ENCODE peak calls at places on chromosome 6, in five cellular contexts. L is right lobe of liver, K is HCT116, R is ovary, T is uterus. E is an unnamed sample.

GRCh38 chr6:23055523-23055922 is 486.2 kb downstream of the HDGFL1 start:
- DNase-seq in R (no peak), K (no peak), T (no peak), L (no peak), E (no peak)

GRCh38 chr6:151067684-151068596 is 171.8 kb upstream of the AKAP12 start:
- DNase-seq in R (peak; percentile 76), K (peak; percentile 98), T (peak; percentile 73), L (peak; percentile 88), E (no peak)

GRCh38 chr6:132962936-132963579 is 148.7 kb downstream of the RPS12 start:
- DNase-seq in T (peak; percentile 35), R (peak; percentile 59), L (peak; percentile 75), K (peak; percentile 62), E (peak; percentile 2)

GRCh38 chr6:112800916-112801315 is 453.8 kb downstream of the RFPL4B start:
- DNase-seq in L (no peak), K (no peak), T (no peak), R (no peak), E (no peak)

GRCh38 chr6:47307362-47308222 is 2.1 kb downstream of the TNFRSF21 start:
- DNase-seq in L (no peak), R (no peak), K (no peak), T (no peak), E (no peak)

GRCh38 chr6:35058827-35059522 is 82.2 kb downstream of the TCP11 start:
- DNase-seq in L (no peak), R (no peak), K (no peak), T (no peak), E (no peak)

GRCh38 chr6:54041239-54041638 is 70.0 kb upstream of the MLIP start:
- DNase-seq in R (no peak), T (no peak), K (no peak), L (no peak), E (no peak)

GRCh38 chr6:4374231-4374630 is 238.9 kb upstream of the ECI2 start:
- DNase-seq in R (no peak), T (no peak), L (no peak), K (no peak), E (no peak)

GRCh38 chr6:131893198-131893597 is 58.0 kb downstream of the CCN2 start:
- DNase-seq in L (no peak), K (no peak), R (no peak), T (no peak), E (no peak)

GRCh38 chr6:44251576-44252524 is 4.9 kb downstream of the HSP90AB1 start:
- DNase-seq in T (no peak), R (no peak), L (no peak), K (no peak), E (no peak)

GRCh38 chr6:52975580-52975979 is 19.5 kb downstream of the GSTA4 start:
- DNase-seq in T (no peak), R (no peak), K (no peak), L (no peak), E (no peak)

GRCh38 chr6:43673444-43674063 is 14.0 kb downstream of the MRPS18A start:
- DNase-seq in L (no peak), K (no peak), T (no peak), R (no peak), E (no peak)

GRCh38 chr6:118456982-118457381 is 91.1 kb upstream of the PLN start:
- DNase-seq in T (no peak), R (no peak), L (no peak), K (no peak), E (no peak)

GRCh38 chr6:169171951-169172350 is 81.7 kb downstream of the THBS2 start:
- DNase-seq in L (no peak), K (no peak), R (no peak), T (no peak), E (no peak)

GRCh38 chr6:71375676-71376075 is 87.1 kb downstream of the OGFRL1 start:
- DNase-seq in R (no peak), K (no peak), T (no peak), L (no peak), E (no peak)

GRCh38 chr6:5994234-5994998 is 12.3 kb downstream of the NRN1 start:
- DNase-seq in L (no peak), T (no peak), K (no peak), R (no peak), E (no peak)

GRCh38 chr6:125415921-125416320 is 114.2 kb upstream of the HDDC2 start:
- DNase-seq in K (no peak), L (no peak), T (no peak), R (no peak), E (no peak)

GRCh38 chr6:35474129-35474977 is 6.2 kb downstream of the RPL10A start:
- DNase-seq in T (no peak), R (no peak), L (no peak), K (no peak), E (no peak)

GRCh38 chr6:146912730-146913680 is 291.2 kb upstream of the STXBP5 start:
- DNase-seq in K (no peak), T (no peak), R (no peak), L (no peak), E (no peak)

GRCh38 chr6:16762547-16763477 is 1.6 kb upstream of the ATXN1 start:
- DNase-seq in L (peak; percentile 59), T (peak; percentile 61), K (peak; percentile 83), R (peak; percentile 54), E (peak; percentile 62)

GRCh38 chr6:44561832-44562496 is 174.5 kb downstream of the CDC5L start:
- DNase-seq in L (no peak), R (no peak), T (no peak), K (no peak), E (no peak)

GRCh38 chr6:15879372-15880261 is 216.8 kb upstream of the DTNBP1 start:
- DNase-seq in K (no peak), L (peak; percentile 46), R (peak; percentile 54), T (peak; percentile 54), E (no peak)

GRCh38 chr6:28235912-28236452 is 10.9 kb downstream of the ZSCAN9 start:
- DNase-seq in K (no peak), L (no peak), R (no peak), T (no peak), E (no peak)

GRCh38 chr6:101776919-101777350 is 383.4 kb downstream of the GRIK2 start:
- DNase-seq in L (no peak), T (no peak), R (no peak), K (no peak), E (no peak)

GRCh38 chr6:57159127-57159526 is 13.0 kb upstream of the BAG2 start:
- DNase-seq in L (no peak), R (no peak), T (no peak), K (no peak), E (no peak)

DNA sequence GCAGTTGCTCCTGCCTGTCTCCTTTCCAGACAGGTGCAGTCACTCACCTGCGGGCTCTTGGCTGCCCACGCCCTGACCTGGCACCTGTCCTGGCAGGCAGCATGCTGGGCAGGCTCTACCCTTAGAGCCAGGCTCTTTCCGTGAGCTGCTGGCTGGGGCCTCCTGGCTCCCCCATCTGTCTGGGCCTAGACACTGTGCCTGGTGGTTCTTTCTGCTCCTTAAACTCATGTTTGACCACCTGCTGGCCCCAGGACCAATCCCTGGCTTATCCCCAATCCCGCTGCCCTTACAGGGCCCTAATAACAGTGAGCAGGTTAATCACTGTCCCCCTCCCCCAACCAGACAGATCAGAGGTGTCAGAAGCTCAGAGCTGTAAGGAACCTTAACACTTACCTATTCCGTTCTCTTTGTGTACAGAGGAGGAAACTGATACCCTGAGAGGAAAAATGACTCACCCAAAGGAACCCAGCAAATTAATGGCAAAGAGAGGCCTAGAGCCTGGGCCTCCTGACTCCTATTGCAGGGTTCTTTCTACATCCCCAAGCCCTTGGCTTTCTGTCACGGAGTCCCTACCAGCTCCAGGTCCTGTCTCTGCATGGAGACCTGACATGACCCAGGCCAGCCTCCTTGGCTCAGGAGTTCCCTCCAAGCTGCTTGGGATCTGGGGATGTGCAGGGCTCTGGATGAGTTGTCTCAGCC is 54.7 kb downstream of the RAB44 start:
- DNase-seq in L (no peak), R (no peak), K (no peak), T (no peak), E (no peak)
- TF ChIP-seq POLR2A in L (no peak), R (no peak), K (no peak), T (no peak), E (no peak)

DNA sequence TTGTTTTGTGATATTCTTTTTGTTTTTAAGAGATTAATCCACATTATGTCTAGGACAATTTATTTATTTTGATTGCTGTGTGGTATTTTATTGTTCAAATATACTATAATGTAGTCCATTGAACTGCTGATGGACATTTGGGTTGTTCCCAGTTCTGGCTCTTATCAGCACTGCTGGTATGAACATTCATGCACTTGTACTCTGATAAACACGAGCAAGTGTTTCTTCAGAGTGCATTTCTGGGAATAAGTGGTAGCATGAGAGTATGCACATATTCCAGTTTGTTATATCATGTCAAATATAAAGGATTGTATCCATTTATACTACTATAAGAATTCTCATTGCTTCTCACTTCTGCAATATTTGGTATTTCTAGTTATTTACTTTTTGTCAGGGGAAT is 7.1 kb downstream of the CALHM6 start:
- DNase-seq in L (no peak), T (no peak), R (no peak), K (no peak), E (no peak)
- TF ChIP-seq POLR2A in L (no peak), T (no peak), R (no peak), K (no peak), E (no peak)

DNA sequence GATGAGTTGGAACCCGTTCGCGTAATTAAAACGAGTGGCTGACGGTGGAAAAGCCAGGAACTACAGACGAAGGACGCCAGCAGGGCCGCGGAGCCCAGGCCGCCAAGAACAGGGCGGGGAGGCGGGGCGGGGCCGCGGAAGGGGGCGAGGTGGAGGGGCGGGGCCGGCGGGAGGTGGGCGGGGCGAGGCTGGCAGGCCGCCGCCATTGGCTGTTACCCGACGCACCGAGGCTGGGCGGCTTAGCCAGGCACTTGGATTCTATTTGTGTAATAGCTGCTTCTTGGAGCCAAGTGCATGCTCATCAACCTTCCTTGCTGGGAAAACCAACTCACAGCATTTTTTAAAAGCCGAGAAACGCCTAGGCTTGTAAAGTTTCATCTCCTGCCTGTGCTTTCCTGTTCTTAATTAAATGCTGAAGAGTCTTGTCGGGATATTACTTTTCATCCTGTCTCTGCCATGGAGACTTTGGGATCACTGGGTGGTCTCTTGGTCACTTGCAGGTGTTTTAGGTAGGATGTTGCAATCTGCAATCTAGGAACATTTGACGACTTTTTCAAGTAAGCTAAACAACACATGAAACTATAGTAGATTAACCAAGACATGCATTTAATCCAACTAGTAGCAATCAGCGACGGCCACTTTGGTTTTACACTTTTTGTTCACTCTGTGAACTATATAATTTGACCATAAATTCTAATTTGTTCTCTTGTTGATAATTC is 245.0 kb downstream of the ARID1B start:
- DNase-seq in T (peak; percentile 90), K (peak; percentile 31), L (peak; percentile 91), R (peak; percentile 90), E (peak; percentile 63)
- TF ChIP-seq POLR2A in T (no peak), K (peak; percentile 28), L (no peak), R (no peak), E (peak; percentile 39)

DNA sequence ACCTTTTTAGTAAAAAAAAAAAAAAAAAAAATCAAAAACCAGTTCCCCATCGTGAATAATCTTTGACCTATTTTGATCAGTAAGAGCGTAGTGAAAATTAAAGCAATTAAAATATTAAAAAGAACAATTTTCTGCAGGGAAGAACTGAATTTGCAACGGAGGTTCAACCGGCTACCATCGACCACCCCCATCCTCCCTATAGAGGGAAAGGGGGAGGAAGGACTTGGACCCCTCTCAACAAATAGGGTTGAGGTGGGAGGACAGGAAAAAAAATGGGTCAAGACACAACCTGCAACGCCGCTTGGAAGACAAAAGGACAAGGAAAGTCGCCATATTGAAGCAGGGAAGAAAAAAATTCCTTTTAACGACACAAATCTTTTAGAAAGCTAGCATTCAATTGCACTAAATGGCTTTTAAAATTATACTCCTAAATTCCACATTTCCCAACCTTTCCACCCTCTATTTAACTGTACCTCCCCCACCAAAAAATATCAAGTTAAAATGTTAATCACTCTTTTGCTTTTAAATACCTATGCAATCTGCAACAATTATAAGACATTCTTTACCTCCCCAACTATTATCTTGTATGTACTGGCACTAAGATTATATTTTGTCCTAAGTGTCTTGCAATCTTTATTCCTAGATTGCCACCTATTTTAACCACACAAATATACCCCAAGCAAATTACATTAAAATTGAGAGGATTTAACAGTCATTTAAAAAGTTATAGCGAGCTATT is 1.7 kb downstream of the PPP1R10 start:
- DNase-seq in T (peak; percentile 53), K (peak; percentile 75), L (no peak), R (peak; percentile 50), E (no peak)
- TF ChIP-seq POLR2A in T (no peak), K (peak; percentile 98), L (no peak), R (no peak), E (peak; percentile 19)

E was measured in H54.